ENCODE peak calls at places on chromosomes 11 and 22, in four cellular contexts. One of them, this sample, is unnamed.
A peak's percentile ranks its signal among the peaks of the same experiment; 100 is the strongest.

GRCh38 chr11:111976614-111977140 is 39.5 kb downstream of the DIXDC1 start:
- DNase-seq in pancreas: no peak
- DNase-seq in amniotic epithelial cell: no peak
- DNase-seq in activated naive CD4-positive, alpha-beta T cell: no peak
- DNase-seq in this sample: peak; percentile 66

GRCh38 chr22:50535113-50535512 is 5.3 kb upstream of the TYMP start:
- DNase-seq in pancreas: peak; percentile 10
- DNase-seq in amniotic epithelial cell: no peak
- DNase-seq in activated naive CD4-positive, alpha-beta T cell: no peak
- DNase-seq in this sample: no peak

GRCh38 chr22:19965771-19966709 is 24.4 kb upstream of the TXNRD2 start:
- DNase-seq in pancreas: no peak
- DNase-seq in amniotic epithelial cell: no peak
- DNase-seq in activated naive CD4-positive, alpha-beta T cell: no peak
- DNase-seq in this sample: peak; percentile 87

GRCh38 chr11:64850979-64851567 is 6.6 kb upstream of the CDC42BPG start:
- DNase-seq in pancreas: no peak
- DNase-seq in amniotic epithelial cell: no peak
- DNase-seq in activated naive CD4-positive, alpha-beta T cell: no peak
- DNase-seq in this sample: peak; percentile 95

GRCh38 chr22:21951931-21952465 is 650 bp downstream of the PPM1F start:
- DNase-seq in pancreas: peak; percentile 39
- DNase-seq in amniotic epithelial cell: peak; percentile 24
- DNase-seq in activated naive CD4-positive, alpha-beta T cell: no peak
- DNase-seq in this sample: peak; percentile 89

GRCh38 chr11:62614275-62614674 is 1.2 kb downstream of the ROM1 start:
- DNase-seq in pancreas: no peak
- DNase-seq in amniotic epithelial cell: peak; percentile 39
- DNase-seq in activated naive CD4-positive, alpha-beta T cell: no peak
- DNase-seq in this sample: peak; percentile 71

GRCh38 chr11:45872513-45873356 is 12.7 kb upstream of the MAPK8IP1 start:
- DNase-seq in pancreas: no peak
- DNase-seq in amniotic epithelial cell: peak; percentile 85
- DNase-seq in activated naive CD4-positive, alpha-beta T cell: no peak
- DNase-seq in this sample: peak; percentile 98

GRCh38 chr22:27699676-27700075 is 101.9 kb downstream of the MN1 start:
- DNase-seq in pancreas: no peak
- DNase-seq in amniotic epithelial cell: no peak
- DNase-seq in activated naive CD4-positive, alpha-beta T cell: no peak
- DNase-seq in this sample: no peak

GRCh38 chr11:48116843-48117242 is 99.8 kb upstream of the OR4B1 start:
- DNase-seq in pancreas: no peak
- DNase-seq in amniotic epithelial cell: no peak
- DNase-seq in activated naive CD4-positive, alpha-beta T cell: no peak
- DNase-seq in this sample: no peak

GRCh38 chr11:126229782-126230540 is 18.4 kb downstream of the FAM118B start:
- DNase-seq in pancreas: no peak
- DNase-seq in amniotic epithelial cell: no peak
- DNase-seq in activated naive CD4-positive, alpha-beta T cell: no peak
- DNase-seq in this sample: no peak

GRCh38 chr11:2557381-2557780 is 112.6 kb downstream of the KCNQ1 start:
- DNase-seq in pancreas: no peak
- DNase-seq in amniotic epithelial cell: no peak
- DNase-seq in activated naive CD4-positive, alpha-beta T cell: no peak
- DNase-seq in this sample: no peak

GRCh38 chr11:131689049-131689925 is 318.9 kb downstream of the NTM start:
- DNase-seq in pancreas: no peak
- DNase-seq in amniotic epithelial cell: no peak
- DNase-seq in activated naive CD4-positive, alpha-beta T cell: no peak
- DNase-seq in this sample: peak; percentile 73

GRCh38 chr11:83682645-83682973 is 396.4 kb upstream of the CCDC90B start:
- DNase-seq in pancreas: no peak
- DNase-seq in amniotic epithelial cell: no peak
- DNase-seq in activated naive CD4-positive, alpha-beta T cell: no peak
- DNase-seq in this sample: no peak

GRCh38 chr11:7683571-7683970 is 10.3 kb upstream of the CYB5R2 start:
- DNase-seq in pancreas: no peak
- DNase-seq in amniotic epithelial cell: no peak
- DNase-seq in activated naive CD4-positive, alpha-beta T cell: no peak
- DNase-seq in this sample: no peak

GRCh38 chr22:33906954-33907353 is 13.3 kb downstream of the LARGE1 start:
- DNase-seq in pancreas: no peak
- DNase-seq in amniotic epithelial cell: no peak
- DNase-seq in activated naive CD4-positive, alpha-beta T cell: no peak
- DNase-seq in this sample: no peak

GRCh38 chr11:112223125-112223524 is 3.1 kb upstream of the PTS start:
- DNase-seq in pancreas: no peak
- DNase-seq in amniotic epithelial cell: peak; percentile 66
- DNase-seq in activated naive CD4-positive, alpha-beta T cell: no peak
- DNase-seq in this sample: no peak

GRCh38 chr11:75204012-75204674 is 36.4 kb upstream of the TPBGL start:
- DNase-seq in pancreas: no peak
- DNase-seq in amniotic epithelial cell: no peak
- DNase-seq in activated naive CD4-positive, alpha-beta T cell: no peak
- DNase-seq in this sample: peak; percentile 52

GRCh38 chr11:33435201-33435600 is 178.0 kb downstream of the HIPK3 start:
- DNase-seq in pancreas: no peak
- DNase-seq in amniotic epithelial cell: no peak
- DNase-seq in activated naive CD4-positive, alpha-beta T cell: no peak
- DNase-seq in this sample: no peak

GRCh38 chr11:46916669-46917108 is 1.7 kb downstream of the LRP4 start:
- DNase-seq in pancreas: peak; percentile 47
- DNase-seq in amniotic epithelial cell: peak; percentile 60
- DNase-seq in activated naive CD4-positive, alpha-beta T cell: no peak
- DNase-seq in this sample: peak; percentile 97

GRCh38 chr11:128903248-128904041 is 12.3 kb downstream of the KCNJ5 start:
- DNase-seq in pancreas: peak; percentile 49
- DNase-seq in amniotic epithelial cell: peak; percentile 38
- DNase-seq in activated naive CD4-positive, alpha-beta T cell: no peak
- DNase-seq in this sample: no peak

GRCh38 chr11:11306855-11307254 is 46.2 kb downstream of the CSNK2A3 start:
- DNase-seq in pancreas: no peak
- DNase-seq in amniotic epithelial cell: no peak
- DNase-seq in activated naive CD4-positive, alpha-beta T cell: no peak
- DNase-seq in this sample: peak; percentile 96

GRCh38 chr11:122230387-122230760 is 114.4 kb upstream of the BLID start:
- DNase-seq in pancreas: no peak
- DNase-seq in amniotic epithelial cell: no peak
- DNase-seq in activated naive CD4-positive, alpha-beta T cell: no peak
- DNase-seq in this sample: peak; percentile 78

GRCh38 chr11:123434262-123434661 is 4.2 kb downstream of the GRAMD1B start:
- DNase-seq in pancreas: no peak
- DNase-seq in amniotic epithelial cell: no peak
- DNase-seq in activated naive CD4-positive, alpha-beta T cell: no peak
- DNase-seq in this sample: no peak

GRCh38 chr11:19191530-19192169 is 10.1 kb downstream of the CSRP3 start:
- DNase-seq in pancreas: peak; percentile 33
- DNase-seq in amniotic epithelial cell: no peak
- DNase-seq in activated naive CD4-positive, alpha-beta T cell: no peak
- DNase-seq in this sample: no peak

GRCh38 chr22:33474587-33474986 is 416.4 kb upstream of the SYN3 start:
- DNase-seq in pancreas: no peak
- DNase-seq in amniotic epithelial cell: no peak
- DNase-seq in activated naive CD4-positive, alpha-beta T cell: no peak
- DNase-seq in this sample: no peak

GRCh38 chr22:22913989-22914388 is 26.4 kb downstream of the IGLL5 start:
- DNase-seq in pancreas: no peak
- DNase-seq in amniotic epithelial cell: no peak
- DNase-seq in activated naive CD4-positive, alpha-beta T cell: no peak
- DNase-seq in this sample: no peak

GRCh38 chr11:78325274-78325781 is 92.3 kb downstream of the GAB2 start:
- DNase-seq in pancreas: no peak
- DNase-seq in amniotic epithelial cell: no peak
- DNase-seq in activated naive CD4-positive, alpha-beta T cell: no peak
- DNase-seq in this sample: no peak

GRCh38 chr22:23862103-23862502 is 4.4 kb downstream of the SLC2A11 start:
- DNase-seq in pancreas: no peak
- DNase-seq in amniotic epithelial cell: peak; percentile 44
- DNase-seq in activated naive CD4-positive, alpha-beta T cell: no peak
- DNase-seq in this sample: peak; percentile 90

GRCh38 chr11:134119094-134119493 is 50.2 kb downstream of the JAM3 start:
- DNase-seq in pancreas: no peak
- DNase-seq in amniotic epithelial cell: peak; percentile 57
- DNase-seq in activated naive CD4-positive, alpha-beta T cell: no peak
- DNase-seq in this sample: peak; percentile 74

GRCh38 chr11:133956650-133957633 is at the start of gene IGSF9B:
- DNase-seq in pancreas: peak; percentile 88
- DNase-seq in amniotic epithelial cell: peak; percentile 40
- DNase-seq in activated naive CD4-positive, alpha-beta T cell: peak; percentile 83
- DNase-seq in this sample: peak; percentile 99

GRCh38 chr22:45238431-45239377 is 2.0 kb downstream of the KIAA0930 start:
- DNase-seq in pancreas: no peak
- DNase-seq in amniotic epithelial cell: no peak
- DNase-seq in activated naive CD4-positive, alpha-beta T cell: no peak
- DNase-seq in this sample: no peak

GRCh38 chr11:528815-529728 is 6.3 kb downstream of the HRAS start:
- DNase-seq in pancreas: no peak
- DNase-seq in amniotic epithelial cell: no peak
- DNase-seq in activated naive CD4-positive, alpha-beta T cell: no peak
- DNase-seq in this sample: peak; percentile 67

GRCh38 chr11:133681901-133682300 is 149.6 kb upstream of the OPCML start:
- DNase-seq in pancreas: no peak
- DNase-seq in amniotic epithelial cell: no peak
- DNase-seq in activated naive CD4-positive, alpha-beta T cell: no peak
- DNase-seq in this sample: no peak

GRCh38 chr22:19663821-19664325 is 50.4 kb upstream of the SEPTIN5 start:
- DNase-seq in pancreas: no peak
- DNase-seq in amniotic epithelial cell: no peak
- DNase-seq in activated naive CD4-positive, alpha-beta T cell: no peak
- DNase-seq in this sample: peak; percentile 91

GRCh38 chr11:48150213-48150612 is 66.4 kb upstream of the OR4B1 start:
- DNase-seq in pancreas: no peak
- DNase-seq in amniotic epithelial cell: peak; percentile 36
- DNase-seq in activated naive CD4-positive, alpha-beta T cell: no peak
- DNase-seq in this sample: no peak

This sample was measured in osteoblast.